ENCODE peak calls at places on chromosomes 3 and 15, in four cellular contexts. X is NCI-H748 treated with DMSO at 0.1 percent for 48 hours, R is HEK293T, J is brain microvascular endothelial cell. G is an unnamed sample.

GRCh38 chr3:171192176-171192854 is 165.8 kb upstream of the SLC2A2 start:
- DNase-seq in X (no peak), R (peak), J (peak), G (no peak)

GRCh38 chr3:42246091-42246490 is 19.9 kb downstream of the CCK start:
- DNase-seq in X (no peak), J (no peak), R (no peak), G (no peak)

GRCh38 chr3:128585974-128586373 is 64.6 kb downstream of the RPN1 start:
- DNase-seq in R (no peak), X (no peak), J (no peak), G (no peak)

GRCh38 chr3:55619186-55619808 is 132.2 kb upstream of the WNT5A start:
- DNase-seq in X (no peak), J (no peak), R (no peak), G (no peak)

GRCh38 chr3:50128001-50128400 is 27.1 kb upstream of the SEMA3F start:
- DNase-seq in J (no peak), R (no peak), X (no peak), G (no peak)

GRCh38 chr15:71634820-71635219 is 175.5 kb upstream of the NR2E3 start:
- DNase-seq in J (no peak), R (no peak), X (peak), G (no peak)

GRCh38 chr3:49804141-49805041 is 1.3 kb downstream of the INKA1 start:
- DNase-seq in R (no peak), X (no peak), J (no peak), G (no peak)

GRCh38 chr3:175059788-175060187 is 200.7 kb downstream of the NAALADL2 start:
- DNase-seq in J (no peak), R (no peak), X (no peak), G (no peak)

GRCh38 chr3:14429689-14430452 is 27.5 kb downstream of the SLC6A6 start:
- DNase-seq in J (no peak), X (no peak), R (no peak), G (no peak)

GRCh38 chr3:146865175-146865755 is 260.1 kb upstream of the PLSCR5 start:
- DNase-seq in J (no peak), R (no peak), X (no peak), G (no peak)

GRCh38 chr3:28841436-28841835 is 439.4 kb upstream of the RBMS3 start:
- DNase-seq in X (no peak), J (no peak), R (no peak), G (no peak)

GRCh38 chr15:66921319-66921718 is 144.1 kb upstream of the SMAD3 start:
- DNase-seq in J (no peak), X (no peak), R (no peak), G (no peak)

GRCh38 chr3:159627634-159628033 is 361.0 kb upstream of the IL12A start:
- DNase-seq in R (no peak), J (no peak), X (no peak), G (no peak)

GRCh38 chr3:8482960-8483665 is 18.5 kb upstream of the LMCD1 start:
- DNase-seq in X (no peak), J (peak), R (no peak), G (no peak)

GRCh38 chr3:130783629-130784028 is 37.0 kb upstream of the PIK3R4 start:
- DNase-seq in X (no peak), J (no peak), R (no peak), G (no peak)

GRCh38 chr3:1196997-1197396 is 104.2 kb downstream of the CNTN6 start:
- DNase-seq in X (no peak), R (no peak), J (no peak), G (no peak)

GRCh38 chr15:66212471-66212870 is 41.1 kb downstream of the MEGF11 start:
- DNase-seq in R (no peak), X (no peak), J (no peak), G (no peak)

GRCh38 chr3:155069729-155070128 is 10.4 kb upstream of the MME start:
- DNase-seq in R (no peak), J (peak), X (no peak), G (no peak)

GRCh38 chr3:63791974-63792373 is 27.1 kb upstream of the C3orf49 start:
- DNase-seq in R (no peak), X (peak), J (peak), G (no peak)

GRCh38 chr15:91348812-91349500 is 248.9 kb downstream of the SV2B start:
- DNase-seq in J (no peak), X (no peak), R (no peak), G (no peak)

GRCh38 chr3:128369881-128370642 is 96.6 kb downstream of the DNAJB8 start:
- DNase-seq in R (no peak), J (no peak), X (no peak), G (no peak)

GRCh38 chr15:68610825-68611224 is 32.0 kb downstream of the CORO2B start:
- DNase-seq in X (no peak), J (no peak), R (no peak), G (no peak)

GRCh38 chr3:38521391-38521987 is 25.3 kb downstream of the EXOG start:
- DNase-seq in X (peak), J (peak), R (peak), G (no peak)

GRCh38 chr15:53000412-53000811 is 210.3 kb upstream of the ONECUT1 start:
- DNase-seq in X (no peak), J (no peak), R (no peak), G (no peak)

GRCh38 chr3:188974856-188975611 is 196.7 kb upstream of the TPRG1 start:
- DNase-seq in R (no peak), J (no peak), X (no peak), G (no peak)

GRCh38 chr15:58139631-58140522 is 1.7 kb downstream of the AQP9 start:
- DNase-seq in J (no peak), X (no peak), R (no peak), G (no peak)

GRCh38 chr3:175270199-175270837 is 411.2 kb downstream of the NAALADL2 start:
- DNase-seq in J (no peak), X (no peak), R (peak), G (no peak)

GRCh38 chr3:5017953-5018531 is 38.8 kb downstream of the BHLHE40 start:
- DNase-seq in J (no peak), R (peak), X (no peak), G (no peak)

GRCh38 chr15:93307513-93307912 is 218.5 kb upstream of the RGMA start:
- DNase-seq in R (no peak), X (no peak), J (no peak), G (no peak)

GRCh38 chr15:70936326-70936725 is 43.7 kb downstream of the LRRC49 start:
- DNase-seq in X (peak), R (peak), J (no peak), G (no peak)

GRCh38 chr3:176737480-176738147 is 459.7 kb downstream of the TBL1XR1 start:
- DNase-seq in X (no peak), J (no peak), R (no peak), G (no peak)

GRCh38 chr15:78082106-78082742 is 4.7 kb upstream of the TBC1D2B start:
- DNase-seq in X (no peak), J (no peak), R (no peak), G (no peak)

GRCh38 chr3:192336286-192336685 is 391.1 kb downstream of the FGF12 start:
- DNase-seq in X (no peak), J (no peak), R (no peak), G (no peak)

GRCh38 chr3:178439504-178439903 is 96.7 kb upstream of the KCNMB2 start:
- DNase-seq in R (no peak), X (no peak), J (peak), G (no peak)

GRCh38 chr15:63348392-63348791 is 33.3 kb downstream of the CA12 start:
- DNase-seq in J (peak), X (no peak), R (no peak), G (no peak)

GRCh38 chr3:59052803-59053411 is 3.1 kb upstream of the CFAP20DC start:
- DNase-seq in R (peak), X (no peak), J (no peak), G (no peak)

GRCh38 chr3:141523615-141524375 is 37.0 kb downstream of the RASA2 start:
- DNase-seq in R (no peak), J (peak), X (no peak), G (no peak)

G was measured in D721Med.